ENCODE peak calls at places on chromosomes 13 and 19, in five cellular contexts. A is tibial artery, Y is endodermal cell, K is heart right ventricle, U is fibroblast of lung. S is an unnamed sample.
A peak's percentile ranks its signal among the peaks of the same experiment; 100 is the strongest.

GRCh38 chr19:35310811-35311465 is 18.0 kb upstream of the CD22 start:
- DNase-seq in Y (no peak), K (no peak), U (no peak), A (no peak), S (no peak)

GRCh38 chr19:7925171-7925837 is 631 bp downstream of the CTXN1 start:
- DNase-seq in Y (peak; percentile 98), U (peak; percentile 71), K (peak; percentile 60), A (peak; percentile 57), S (no peak)

GRCh38 chr19:46220038-46220615 is 9.4 kb upstream of the IGFL1 start:
- DNase-seq in Y (no peak), K (no peak), A (no peak), U (no peak), S (no peak)

GRCh38 chr13:108435393-108436149 is 166.1 kb downstream of the TNFSF13B start:
- DNase-seq in A (no peak), K (no peak), U (no peak), Y (no peak), S (no peak)

GRCh38 chr13:78631077-78631476 is 27.7 kb upstream of the POU4F1 start:
- DNase-seq in K (no peak), U (no peak), A (no peak), Y (no peak), S (no peak)

GRCh38 chr13:50255639-50256038 is 240.4 kb downstream of the KCNRG start:
- DNase-seq in U (peak; percentile 20), Y (no peak), A (no peak), K (no peak), S (no peak)

GRCh38 chr13:33016414-33017409 is at the start of gene KL:
- DNase-seq in U (no peak), K (peak; percentile 38), Y (peak; percentile 81), A (peak; percentile 29), S (no peak)

GRCh38 chr19:40322951-40323615 is 25.1 kb downstream of the C19orf47 start:
- DNase-seq in U (no peak), K (no peak), Y (no peak), A (no peak), S (no peak)

GRCh38 chr13:36736119-36736726 is 62.4 kb downstream of the SERTM1 start:
- DNase-seq in A (no peak), K (peak; percentile 40), Y (peak; percentile 66), U (peak; percentile 75), S (no peak)

GRCh38 chr13:32475403-32475802 is 47.5 kb upstream of the N4BP2L1 start:
- DNase-seq in K (no peak), U (no peak), A (no peak), Y (no peak), S (no peak)

GRCh38 chr13:35472308-35473008 is 4.0 kb downstream of the MAB21L1 start:
- DNase-seq in K (no peak), U (no peak), A (no peak), Y (peak; percentile 63), S (no peak)

GRCh38 chr13:51928231-51928630 is 66.5 kb downstream of the CCDC70 start:
- DNase-seq in U (no peak), K (peak; percentile 31), Y (no peak), A (no peak), S (peak; percentile 21)

GRCh38 chr13:114142640-114143490 is 10.4 kb upstream of the RASA3 start:
- DNase-seq in U (peak; percentile 63), A (no peak), Y (peak; percentile 64), K (no peak), S (no peak)

GRCh38 chr19:48403606-48404005 is 10.1 kb downstream of the GRIN2D start:
- DNase-seq in K (peak; percentile 69), A (peak; percentile 36), U (peak; percentile 67), Y (peak; percentile 90), S (no peak)

GRCh38 chr19:44904426-44904994 is 1.1 kb upstream of the APOE start:
- DNase-seq in A (no peak), K (no peak), Y (peak; percentile 82), U (no peak), S (no peak)

GRCh38 chr19:18972301-18972831 is 31.3 kb upstream of the HOMER3 start:
- DNase-seq in Y (no peak), U (peak; percentile 36), A (peak; percentile 25), K (no peak), S (no peak)

GRCh38 chr13:100357764-100358163 is 230.8 kb downstream of the GGACT start:
- DNase-seq in K (no peak), U (no peak), A (no peak), Y (no peak), S (no peak)

GRCh38 chr19:47272448-47273312 is 2.0 kb upstream of the INAFM1 start:
- DNase-seq in A (peak; percentile 65), Y (peak; percentile 72), U (peak; percentile 32), K (peak; percentile 55), S (peak; percentile 80)

GRCh38 chr19:32313866-32314265 is 31.5 kb upstream of the ZNF507 start:
- DNase-seq in A (no peak), Y (peak; percentile 28), U (no peak), K (no peak), S (no peak)

GRCh38 chr13:90008707-90009149 is 1338.8 kb upstream of the MIR17HG start:
- DNase-seq in K (no peak), U (no peak), Y (peak; percentile 73), A (no peak), S (no peak)

GRCh38 chr13:108213946-108214345 is 1.4 kb downstream of the LIG4 start:
- DNase-seq in U (peak; percentile 20), A (no peak), Y (no peak), K (no peak), S (no peak)

GRCh38 chr13:110216403-110217041 is 90.4 kb downstream of the COL4A1 start:
- DNase-seq in U (peak; percentile 86), Y (no peak), A (no peak), K (peak; percentile 52), S (peak; percentile 91)

GRCh38 chr13:104006625-104007061 is 940.4 kb upstream of the SLC10A2 start:
- DNase-seq in U (peak; percentile 16), Y (no peak), K (no peak), A (no peak), S (no peak)

GRCh38 chr19:12975221-12975756 is 5.9 kb downstream of the DAND5 start:
- DNase-seq in Y (no peak), K (no peak), U (no peak), A (no peak), S (no peak)

GRCh38 chr13:95641291-95641811 is 3.2 kb downstream of the DZIP1 start:
- DNase-seq in K (no peak), A (no peak), Y (peak; percentile 74), U (no peak), S (no peak)

GRCh38 chr19:17079710-17080440 is 4.3 kb downstream of the MYO9B start:
- DNase-seq in K (peak; percentile 76), Y (no peak), U (peak; percentile 99), A (peak; percentile 90), S (peak; percentile 94)

GRCh38 chr13:106373304-106373988 is 162.0 kb downstream of the EFNB2 start:
- DNase-seq in K (no peak), U (peak; percentile 24), Y (no peak), A (no peak), S (no peak)

GRCh38 chr13:59771272-59771671 is 392.5 kb downstream of the DIAPH3 start:
- DNase-seq in A (no peak), Y (no peak), U (peak; percentile 57), K (no peak), S (no peak)
- TF ChIP-seq CTCF in A (peak; percentile 18), Y (peak; percentile 81), U (peak; percentile 63), K (peak; percentile 68), S (no peak)

DNA sequence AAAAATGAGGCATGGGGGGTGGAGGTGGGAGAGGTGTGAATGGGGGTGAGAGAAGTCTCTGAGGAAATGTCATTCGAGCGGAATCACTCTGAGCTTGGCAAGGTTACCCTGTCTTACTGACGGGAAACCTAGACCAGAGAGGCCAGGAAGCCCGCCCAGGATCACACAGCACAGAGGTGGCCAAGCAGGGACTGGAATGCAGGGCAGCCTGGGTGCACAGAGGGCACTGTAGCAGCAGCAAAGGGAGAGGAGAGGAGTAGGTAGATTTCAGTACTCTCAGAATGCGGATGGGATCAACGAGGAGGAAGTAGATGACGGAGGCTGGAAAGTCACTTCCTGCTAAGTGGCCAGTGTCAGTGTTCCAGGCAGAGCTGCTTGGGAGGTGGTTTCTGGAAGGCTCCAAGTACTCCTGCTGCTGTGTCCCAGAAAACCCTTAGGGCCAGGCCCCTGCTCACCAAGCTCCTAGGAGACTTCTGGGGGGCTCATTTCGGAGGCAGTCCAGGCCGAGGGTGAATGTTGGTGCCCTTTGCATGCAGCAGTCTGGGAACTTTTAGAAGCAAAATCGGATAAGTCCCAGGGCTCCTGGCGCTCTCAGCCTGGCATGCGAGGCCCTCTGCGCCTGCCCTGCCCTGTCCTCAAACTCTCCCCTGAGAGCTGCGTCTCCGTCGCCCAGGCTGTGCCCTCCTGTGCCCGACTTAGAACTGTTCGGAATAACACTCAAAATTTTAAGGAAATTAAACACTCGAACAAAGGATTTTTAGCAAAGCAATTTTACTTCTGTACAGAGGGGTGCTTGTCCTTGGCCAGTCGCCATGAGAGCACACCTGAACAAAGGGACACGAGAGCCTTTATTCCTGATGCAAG is 33.5 kb downstream of the DNM2 start:
- DNase-seq in U (no peak), A (no peak), K (no peak), Y (no peak), S (no peak)
- H3K27ac ChIP-seq in U (peak overlapping the region; percentile 4), A (peak overlapping the region; percentile 48), K (peak overlapping the region; percentile 95), Y (peak overlapping the region; percentile 53), S (peak overlapping the region; percentile 81)

GRCh38 chr19:406999-407491 is 1.9 kb downstream of the C2CD4C start:
- DNase-seq in U (no peak), A (no peak), K (no peak), Y (peak; percentile 50), S (no peak)

GRCh38 chr19:409515-410242 is 732 bp upstream of the C2CD4C start:
- DNase-seq in K (no peak), U (no peak), A (no peak), Y (peak; percentile 69), S (no peak)

GRCh38 chr19:407501-408440 is 1.2 kb downstream of the C2CD4C start:
- DNase-seq in Y (peak; percentile 53), U (no peak), A (no peak), K (no peak), S (no peak)

GRCh38 chr19:409006-409514 is at the start of gene C2CD4C:
- DNase-seq in K (no peak), A (no peak), U (no peak), Y (peak; percentile 76), S (no peak)

GRCh38 chr19:408441-409005 is 424 bp downstream of the C2CD4C start:
- DNase-seq in Y (peak; percentile 67), K (no peak), U (no peak), A (no peak), S (no peak)
- H3K4me3 ChIP-seq in Y (peak overlapping the region; percentile 73), K (peak overlapping the region; percentile 62), U (no peak overlapping the region), A (peak overlapping the region; percentile 54), S (peak overlapping the region; percentile 77)

GRCh38 chr19:1020868-1021425 is at the start of gene TMEM259:
- DNase-seq in Y (peak; percentile 97), A (peak; percentile 98), K (peak; percentile 97), U (peak; percentile 98), S (peak; percentile 97)
- TF ChIP-seq CTCF in Y (no peak), A (peak; percentile 21), K (no peak), U (no peak), S (no peak)

S was measured in coronary artery.